ENCODE peak calls at places on chromosomes 3 and 15, in ten cellular contexts. G is lung; Z is heart right ventricle; Q is upper lobe of right lung; T is psoas muscle; P is PC-9; I is CD8-positive, alpha-beta T cell; O is sigmoid colon; V is cardiac muscle cell; Y is fibroblast of lung. S is an unnamed sample. For H3K4me1 and H3K36me3, the result is how much of the 10 kb centered on the place peaks cover.

GRCh38 chr15:70578196-70578595 is 185.2 kb downstream of the UACA start:
- DNase-seq in T (no peak), Q (no peak), I (no peak), V (no peak), P (no peak), Z (no peak), G (no peak), O (no peak), Y (no peak), S (no peak)

GRCh38 chr3:189735913-189736312 is 104.7 kb downstream of the TP63 start:
- DNase-seq in O (no peak), V (no peak), T (no peak), I (no peak), Y (no peak), Q (no peak), P (no peak), Z (no peak), G (no peak), S (no peak)

GRCh38 chr3:120678331-120678845 is 3.7 kb downstream of the HGD start:
- DNase-seq in Z (peak), T (no peak), Q (no peak), P (peak), G (peak), V (peak), O (no peak), I (no peak), Y (peak), S (peak)

GRCh38 chr3:134427400-134428111 is 53.3 kb upstream of the AMOTL2 start:
- DNase-seq in T (peak), P (peak), Q (no peak), Y (peak), Z (no peak), V (peak), O (peak), G (no peak), I (no peak), S (no peak)

GRCh38 chr15:75868019-75868418 is 24.8 kb downstream of the UBE2Q2 start:
- DNase-seq in Y (no peak), O (no peak), I (no peak), P (no peak), G (no peak), T (no peak), Z (no peak), Q (no peak), V (no peak), S (no peak)

GRCh38 chr3:183515968-183516851 is 39.3 kb downstream of the KLHL6 start:
- DNase-seq in Q (no peak), V (no peak), P (no peak), G (no peak), Y (no peak), I (peak), O (no peak), T (no peak), Z (no peak), S (no peak)

GRCh38 chr3:183178512-183178832 is 15.9 kb upstream of the LAMP3 start:
- DNase-seq in Q (no peak), Z (no peak), P (no peak), V (no peak), Y (no peak), T (no peak), O (no peak), G (no peak), I (no peak), S (no peak)

GRCh38 chr3:170752571-170753155 is 117.3 kb downstream of the RPL22L1 start:
- DNase-seq in Q (no peak), T (no peak), O (no peak), V (no peak), P (no peak), Z (no peak), G (no peak), Y (no peak), I (no peak), S (peak)

GRCh38 chr15:78840661-78841060 is 29.4 kb upstream of the ADAMTS7 start:
- DNase-seq in G (no peak), Z (no peak), Y (peak), T (no peak), O (no peak), V (no peak), P (peak), I (no peak), Q (peak), S (no peak)

GRCh38 chr3:66803706-66804496 is 194.2 kb upstream of the KBTBD8 start:
- DNase-seq in P (no peak), Q (no peak), G (no peak), T (no peak), I (no peak), O (no peak), Z (no peak), V (no peak), Y (no peak), S (no peak)

GRCh38 chr15:90036806-90037509 is 35.8 kb downstream of the ZNF710 start:
- DNase-seq in G (peak), Y (no peak), T (no peak), I (no peak), V (no peak), O (peak), Z (no peak), P (no peak), Q (peak), S (no peak)

GRCh38 chr3:188788621-188789081 is 383.1 kb upstream of the TPRG1 start:
- DNase-seq in T (no peak), V (peak), O (no peak), Q (no peak), P (no peak), G (no peak), Y (peak), I (peak), Z (no peak), S (no peak)

GRCh38 chr15:44102675-44103254 is 92.3 kb downstream of the FRMD5 start:
- DNase-seq in T (no peak), P (peak), V (peak), Z (peak), Y (peak), O (no peak), Q (no peak), I (no peak), G (no peak), S (no peak)

GRCh38 chr3:177968891-177969290 is 567.3 kb upstream of the KCNMB2 start:
- DNase-seq in P (no peak), I (no peak), V (no peak), T (no peak), Z (no peak), Y (peak), Q (no peak), O (no peak), G (no peak), S (no peak)

GRCh38 chr3:133475245-133476010 is 75.6 kb downstream of the BFSP2 start:
- DNase-seq in P (no peak), I (no peak), Z (no peak), G (no peak), V (no peak), O (no peak), T (no peak), Y (no peak), Q (no peak), S (no peak)

GRCh38 chr3:29686889-29687592 is 406.2 kb downstream of the RBMS3 start:
- DNase-seq in Q (no peak), G (no peak), T (no peak), O (no peak), I (no peak), Z (no peak), P (no peak), Y (peak), V (peak), S (no peak)

GRCh38 chr3:396293-396692 is 199.7 kb downstream of the CHL1 start:
- DNase-seq in Y (no peak), Z (no peak), O (no peak), G (no peak), V (no peak), T (no peak), I (no peak), Q (no peak), P (no peak), S (no peak)

GRCh38 chr15:26807517-26808427 is 34.9 kb upstream of the GABRB3 start:
- DNase-seq in I (no peak), G (no peak), V (no peak), Q (no peak), Y (no peak), Z (no peak), O (no peak), T (no peak), P (no peak), S (no peak)

GRCh38 chr3:154952538-154952937 is 127.6 kb upstream of the MME start:
- DNase-seq in T (no peak), Y (no peak), P (no peak), O (no peak), Z (no peak), V (no peak), G (no peak), Q (no peak), I (no peak), S (no peak)

GRCh38 chr3:173933113-173933512 is 535.6 kb downstream of the NLGN1 start:
- DNase-seq in G (no peak), I (no peak), P (no peak), Q (no peak), T (no peak), O (no peak), Z (no peak), Y (no peak), V (no peak), S (no peak)

GRCh38 chr3:151520105-151520504 is 59.2 kb upstream of the IGSF10 start:
- DNase-seq in T (no peak), O (no peak), G (no peak), V (no peak), Z (no peak), I (no peak), P (no peak), Q (no peak), Y (no peak), S (no peak)
- H3K4me1 ChIP-seq in T (under half), O (under half), G (under half), V (under half), Z (under half), I (under half), P (under half), Q (under half), Y (under half), S (under half)

GRCh38 chr15:29711531-29711930 is 110.7 kb downstream of the TJP1 start:
- DNase-seq in I (no peak), Y (peak), Z (no peak), G (no peak), Q (no peak), V (no peak), P (no peak), O (no peak), T (no peak), S (no peak)
- H3K36me3 ChIP-seq in I (under half), Y (under half), Z (under half), G (under half), Q (half or more), V (half or more), P (under half), O (under half), T (half or more), S (under half)

GRCh38 chr3:100268156-100268555 is 7.4 kb downstream of the TBC1D23 start:
- DNase-seq in Y (peak), O (no peak), Z (no peak), Q (no peak), I (no peak), V (peak), T (no peak), G (no peak), P (no peak), S (no peak)

GRCh38 chr3:100266531-100266930 is 5.7 kb downstream of the TBC1D23 start:
- DNase-seq in G (no peak), V (no peak), Q (no peak), I (no peak), O (no peak), Y (no peak), P (no peak), T (no peak), Z (no peak), S (no peak)

GRCh38 chr3:100264242-100264641 is 3.5 kb downstream of the TBC1D23 start:
- DNase-seq in O (no peak), G (no peak), P (no peak), Y (no peak), T (no peak), Z (no peak), I (no peak), Q (no peak), V (no peak), S (no peak)

GRCh38 chr3:100263583-100263982 is 2.8 kb downstream of the TBC1D23 start:
- DNase-seq in Q (no peak), P (no peak), V (peak), O (no peak), T (no peak), I (no peak), Z (no peak), G (no peak), Y (no peak), S (no peak)

GRCh38 chr3:100265016-100265415 is 4.2 kb downstream of the TBC1D23 start:
- DNase-seq in T (no peak), O (no peak), Y (peak), I (no peak), Q (no peak), Z (no peak), G (no peak), V (no peak), P (no peak), S (no peak)
- H3K4me1 ChIP-seq in T (half or more), O (under half), Y (under half), I (under half), Q (under half), Z (half or more), G (under half), V (under half), P (half or more), S (under half)

GRCh38 chr3:57788624-57789018 is 32.5 kb downstream of the SLMAP start:
- DNase-seq in Q (no peak), Y (no peak), T (no peak), P (no peak), G (no peak), I (no peak), V (no peak), O (no peak), Z (no peak), S (no peak)
- H3K36me3 ChIP-seq in Q (under half), Y (under half), T (under half), P (under half), G (under half), I (under half), V (under half), O (under half), Z (under half), S (under half)

GRCh38 chr15:64808785-64809453 is 16.5 kb downstream of the PIF1 start:
- DNase-seq in O (no peak), Y (no peak), I (no peak), T (no peak), V (no peak), P (no peak), Z (no peak), G (no peak), Q (no peak), S (no peak)
- H3K4me1 ChIP-seq in O (under half), Y (under half), I (under half), T (under half), V (under half), P (under half), Z (under half), G (under half), Q (under half), S (under half)

GRCh38 chr15:50718700-50719125 is 32.1 kb upstream of the TRPM7 start:
- DNase-seq in V (no peak), P (no peak), Y (no peak), G (no peak), O (no peak), T (no peak), Z (no peak), Q (no peak), I (no peak), S (no peak)
- H3K36me3 ChIP-seq in V (under half), P (under half), Y (under half), G (under half), O (under half), T (half or more), Z (under half), Q (half or more), I (under half), S (under half)

GRCh38 chr3:181695661-181696491 is 15.8 kb upstream of the SOX2 start:
- DNase-seq in V (peak), Q (no peak), O (no peak), T (no peak), P (no peak), G (no peak), Z (no peak), Y (peak), I (no peak), S (no peak)
- H3K4me1 ChIP-seq in V (under half), Q (under half), O (under half), T (under half), P (under half), G (under half), Z (under half), Y (under half), I (under half), S (under half)

GRCh38 chr3:12922881-12923431 is 81.6 kb upstream of the RPL32 start:
- DNase-seq in G (no peak), Z (no peak), V (no peak), Q (no peak), T (no peak), P (no peak), Y (no peak), I (no peak), O (no peak), S (no peak)

GRCh38 chr3:12924437-12924836 is 83.1 kb upstream of the RPL32 start:
- DNase-seq in V (no peak), P (no peak), G (no peak), O (no peak), Y (no peak), Q (no peak), Z (no peak), I (no peak), T (no peak), S (no peak)

GRCh38 chr3:12921736-12922135 is 80.4 kb upstream of the RPL32 start:
- DNase-seq in Q (no peak), I (no peak), O (no peak), Z (no peak), Y (no peak), T (no peak), G (no peak), V (no peak), P (no peak), S (no peak)

GRCh38 chr3:12920967-12921366 is 79.6 kb upstream of the RPL32 start:
- DNase-seq in O (no peak), G (no peak), Q (no peak), V (no peak), Z (no peak), Y (no peak), T (no peak), I (no peak), P (no peak), S (no peak)

DNA sequence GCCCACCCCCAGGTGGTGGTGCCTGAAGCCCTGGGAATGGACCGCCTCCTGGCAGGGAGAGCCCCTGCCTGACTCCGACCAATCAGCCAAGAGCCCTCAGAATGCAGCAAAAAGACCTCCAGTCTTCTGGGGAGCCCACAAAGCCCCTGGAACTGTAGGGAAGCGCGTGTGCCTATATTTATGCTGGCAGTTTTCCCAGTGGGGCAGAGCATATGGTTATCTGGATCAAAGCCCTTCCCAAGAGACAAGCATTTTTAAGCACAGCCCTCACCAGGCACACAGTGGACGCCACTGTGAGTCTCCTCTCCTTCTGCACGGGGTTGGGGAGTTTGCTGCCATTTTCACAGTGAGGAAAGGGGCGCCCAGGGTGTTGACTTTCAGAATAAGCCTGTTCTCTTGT is 80.9 kb upstream of the RPL32 start:
- DNase-seq in G (no peak), Y (no peak), Q (no peak), I (no peak), V (peak), T (no peak), O (no peak), Z (no peak), P (no peak), S (no peak)
- H3K36me3 ChIP-seq in G (half or more), Y (under half), Q (half or more), I (under half), V (under half), T (half or more), O (under half), Z (under half), P (under half), S (under half)

GRCh38 chr3:172139528-172140276 is 100.3 kb downstream of the FNDC3B start:
- DNase-seq in I (no peak), T (no peak), Q (no peak), Y (no peak), G (no peak), P (no peak), V (no peak), O (no peak), Z (no peak), S (no peak)
- H3K4me1 ChIP-seq in I (under half), T (half or more), Q (half or more), Y (under half), G (under half), P (half or more), V (half or more), O (half or more), Z (half or more), S (under half)